ENCODE peak calls at places on chromosome 22, in four cellular contexts. N, J, B and K are unnamed samples.

GRCh38 chr22:17990942-17991341 is 33.4 kb downstream of the MICAL3 start:
- DNase-seq in N (no peak), J (no peak), B (no peak), K (no peak)

GRCh38 chr22:26674211-26675190 is 17.1 kb downstream of the MIAT start:
- DNase-seq in N (peak; percentile 18), J (peak; percentile 37), B (no peak), K (no peak)

GRCh38 chr22:21030032-21030431 is 2.3 kb downstream of the SLC7A4 start:
- DNase-seq in N (no peak), J (no peak), B (no peak), K (no peak)

GRCh38 chr22:37045958-37046357 is 5.6 kb upstream of the KCTD17 start:
- DNase-seq in N (peak; percentile 31), J (no peak), B (no peak), K (no peak)

GRCh38 chr22:20957691-20958440 is 9.2 kb upstream of the AIFM3 start:
- DNase-seq in N (no peak), J (no peak), B (peak; percentile 66), K (no peak)

GRCh38 chr22:28094831-28095230 is 175.8 kb upstream of the PITPNB start:
- DNase-seq in N (no peak), J (no peak), B (no peak), K (no peak)

GRCh38 chr22:17867160-17867785 is 93.0 kb upstream of the BID start:
- DNase-seq in N (peak; percentile 58), J (no peak), B (peak; percentile 51), K (no peak)

GRCh38 chr22:35425971-35426800 is 26.2 kb downstream of the MCM5 start:
- DNase-seq in N (no peak), J (no peak), B (no peak), K (no peak)

GRCh38 chr22:19207902-19208283 is 29.4 kb upstream of the SLC25A1 start:
- DNase-seq in N (no peak), J (no peak), B (no peak), K (no peak)

DNA sequence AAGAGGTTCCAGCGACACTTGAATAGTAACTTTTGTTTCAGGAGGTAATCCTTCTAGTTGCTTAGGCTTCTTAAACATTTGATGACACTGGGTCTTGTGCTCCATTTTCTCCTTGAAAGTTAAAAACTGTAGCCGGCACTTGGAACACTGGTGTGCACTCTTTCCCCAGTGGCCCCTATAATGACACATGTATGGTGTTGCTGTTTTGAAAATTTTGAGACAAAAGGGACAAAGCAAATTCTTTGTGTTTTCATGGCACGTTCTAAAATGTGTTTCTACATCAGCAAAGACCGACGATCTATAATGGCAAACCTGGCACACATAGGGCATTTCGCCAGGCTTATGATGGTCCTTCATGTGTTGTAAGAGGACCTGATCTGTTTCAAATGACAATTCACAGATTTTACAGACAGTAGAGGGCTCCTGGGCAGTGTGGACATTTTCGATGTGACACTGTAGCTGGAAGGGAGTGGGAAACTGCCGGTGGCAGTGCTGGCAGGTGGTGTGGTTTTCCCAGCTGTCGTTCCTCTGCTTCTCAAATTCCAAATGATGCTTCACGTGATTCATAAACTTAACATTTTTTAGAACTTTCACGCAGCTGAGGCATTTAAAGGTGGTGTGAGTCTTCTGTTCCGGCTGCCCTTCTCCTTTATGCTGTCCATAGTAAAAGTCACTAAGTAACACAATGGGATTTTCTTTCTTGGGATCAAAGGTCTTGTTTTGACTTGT is 20.5 kb downstream of the ZNF280B start:
- DNase-seq in N (peak; percentile 39), J (no peak), B (no peak), K (no peak)
- TF ChIP-seq SPI1 in N (no peak), J (no peak), B (no peak), K (no peak)

DNA sequence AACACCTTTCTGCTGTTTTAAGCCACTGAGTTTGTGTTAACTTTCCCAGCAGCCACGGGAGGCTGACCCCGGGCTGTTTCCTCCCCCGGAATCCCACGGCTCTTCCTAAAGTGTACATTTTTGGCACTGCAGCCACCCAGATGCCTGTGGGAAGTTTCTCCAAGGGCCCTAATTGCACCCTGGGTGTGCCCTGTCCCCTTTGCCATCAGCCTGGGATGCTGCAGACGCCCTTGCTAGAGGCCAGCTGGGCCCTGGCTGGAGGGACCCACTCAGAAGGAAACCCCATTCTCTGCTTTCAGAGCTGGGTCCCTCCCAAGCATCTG is 883.3 kb downstream of the BRD1 start:
- DNase-seq in N (no peak), J (no peak), B (no peak), K (no peak)
- TF ChIP-seq SPI1 in N (no peak), J (no peak), B (no peak), K (no peak)

DNA sequence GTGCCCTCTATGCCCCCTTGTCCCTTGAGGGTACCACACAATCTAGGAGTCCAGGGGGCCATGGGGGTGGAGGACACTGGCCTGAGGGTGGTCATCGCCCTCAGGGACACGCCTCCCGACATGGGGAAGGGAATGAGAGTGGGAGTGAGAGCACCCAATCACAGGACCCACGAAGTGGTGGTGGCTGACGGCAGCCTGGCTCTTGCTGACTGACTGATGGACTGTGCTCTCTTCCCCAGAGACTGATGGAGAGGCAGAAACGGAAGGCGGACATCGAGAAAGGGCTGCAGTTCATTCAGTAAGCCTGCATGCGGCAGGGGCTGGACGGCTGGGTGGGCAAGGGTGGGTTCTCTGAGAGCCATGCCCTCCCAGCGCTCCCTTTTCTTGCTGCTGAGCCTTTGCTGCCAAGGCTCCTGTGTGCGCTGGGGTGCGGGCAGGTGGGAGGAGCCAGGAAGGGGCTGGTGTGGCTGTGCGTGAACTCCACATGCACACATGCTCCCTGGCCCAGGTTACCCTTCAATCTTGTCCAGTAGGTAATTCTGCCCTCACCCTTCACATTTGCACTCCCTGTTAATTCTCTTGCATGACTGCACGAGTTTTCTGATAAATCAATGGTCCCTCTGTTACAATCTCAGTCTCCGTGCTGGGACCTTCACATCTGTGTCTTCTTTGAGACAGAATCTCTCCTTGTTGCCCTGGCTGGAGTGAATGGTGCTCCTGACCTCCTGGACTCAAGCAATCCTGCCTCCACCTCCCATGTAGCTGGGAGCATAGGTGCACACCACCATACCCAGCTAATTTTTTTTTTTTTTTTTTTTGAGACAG is 19.3 kb downstream of the ZC3H7B start:
- DNase-seq in N (no peak), J (no peak), B (no peak), K (no peak)
- TF ChIP-seq SPI1 in N (no peak), J (no peak), B (no peak), K (no peak)

GRCh38 chr22:46089426-46090041 is 60.8 kb upstream of the PPARA start:
- DNase-seq in N (no peak), J (no peak), B (no peak), K (no peak)
- TF ChIP-seq SPI1 in N (no peak), J (no peak), B (no peak), K (no peak)

GRCh38 chr22:46815132-46815531 is 52.7 kb downstream of the TBC1D22A start:
- DNase-seq in N (no peak), J (no peak), B (no peak), K (no peak)

GRCh38 chr22:46815559-46815895 is 53.1 kb downstream of the TBC1D22A start:
- DNase-seq in N (no peak), J (no peak), B (no peak), K (no peak)

GRCh38 chr22:46812786-46813185 is 50.3 kb downstream of the TBC1D22A start:
- DNase-seq in N (no peak), J (no peak), B (no peak), K (no peak)

GRCh38 chr22:46813816-46814597 is 51.6 kb downstream of the TBC1D22A start:
- DNase-seq in N (no peak), J (no peak), B (no peak), K (no peak)

GRCh38 chr22:46815896-46816721 is 53.7 kb downstream of the TBC1D22A start:
- DNase-seq in N (peak; percentile 42), J (no peak), B (peak; percentile 32), K (no peak)
- TF ChIP-seq SPI1 in N (no peak), J (no peak), B (no peak), K (no peak)

GRCh38 chr22:24776525-24776924 is 2.0 kb upstream of the PIWIL3 start:
- DNase-seq in N (no peak), J (no peak), B (no peak), K (no peak)

GRCh38 chr22:24772493-24773220 is 1.9 kb downstream of the PIWIL3 start:
- DNase-seq in N (peak; percentile 35), J (no peak), B (no peak), K (no peak)

DNA sequence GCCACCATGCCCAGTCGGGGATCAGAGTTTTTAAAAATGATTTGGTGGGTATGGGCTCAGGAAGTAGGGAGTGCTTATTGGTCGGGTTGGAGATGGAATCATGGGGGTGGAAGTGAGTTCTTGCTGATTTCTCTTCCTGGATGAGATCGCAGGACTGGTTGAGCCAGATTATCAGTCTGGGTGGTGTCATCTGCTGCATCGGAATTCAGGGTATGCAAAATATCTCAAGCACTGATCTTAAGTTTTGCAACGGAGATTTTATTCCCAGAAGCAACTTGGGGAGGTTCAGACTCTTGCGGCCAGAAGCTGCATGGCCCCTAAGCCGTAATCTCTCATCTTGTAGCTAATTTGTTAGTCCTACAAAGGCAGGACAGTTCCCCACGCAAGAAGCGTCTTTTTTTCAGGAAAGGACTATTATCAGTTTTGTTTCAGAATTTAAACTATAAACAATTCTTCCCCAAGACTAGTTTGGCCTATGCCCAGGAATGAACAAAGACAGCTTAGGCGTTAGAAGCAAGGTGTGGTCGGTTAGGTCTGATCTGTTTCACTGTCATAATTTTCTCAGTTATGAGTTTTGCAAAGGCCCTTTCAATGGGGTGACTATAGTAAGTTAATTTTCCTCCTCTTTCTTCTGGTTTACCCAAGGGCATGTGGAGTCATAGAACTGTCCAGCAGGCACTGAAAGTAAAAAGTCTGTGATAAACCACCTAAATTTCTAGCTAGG is 1.4 kb upstream of the PIWIL3 start:
- DNase-seq in N (no peak), J (no peak), B (no peak), K (no peak)
- TF ChIP-seq SPI1 in N (no peak), J (no peak), B (no peak), K (no peak)

GRCh38 chr22:38450234-38450797 is 4.7 kb downstream of the KCNJ4 start:
- DNase-seq in N (no peak), J (no peak), B (no peak), K (no peak)

GRCh38 chr22:38451404-38451803 is 3.6 kb downstream of the KCNJ4 start:
- DNase-seq in N (no peak), J (no peak), B (no peak), K (no peak)

GRCh38 chr22:38448945-38449745 is 5.9 kb downstream of the KCNJ4 start:
- DNase-seq in N (no peak), J (no peak), B (no peak), K (no peak)

GRCh38 chr22:38451864-38452263 is 3.1 kb downstream of the KCNJ4 start:
- DNase-seq in N (no peak), J (no peak), B (no peak), K (no peak)

DNA sequence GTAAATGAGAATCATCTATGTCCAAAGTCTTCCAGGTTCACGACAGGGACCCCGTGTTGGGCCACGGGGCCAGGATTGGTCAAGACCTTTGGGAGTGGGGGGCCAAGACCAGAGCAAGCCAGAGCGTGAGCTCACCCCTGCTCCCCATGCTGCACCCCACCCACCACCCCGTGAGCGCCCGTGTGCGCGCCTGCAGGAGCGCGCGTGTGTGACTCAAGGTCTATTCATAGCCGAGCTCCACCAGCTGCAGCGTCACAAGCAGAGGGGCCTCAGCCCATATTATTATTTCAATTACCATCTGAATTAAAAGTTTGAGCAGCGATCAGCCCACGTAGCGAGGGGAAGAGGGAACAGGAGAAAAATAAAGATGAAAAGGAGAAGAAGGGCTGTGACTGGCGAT is 5.2 kb downstream of the KCNJ4 start:
- DNase-seq in N (no peak), J (no peak), B (no peak), K (no peak)
- TF ChIP-seq SPI1 in N (no peak), J (no peak), B (no peak), K (no peak)